ENCODE peak calls at places on chromosomes 2 and 18, in five cellular contexts. I is H9, N is neuronal stem cell, G is mesenchymal stem cell, L is H1. X is an unnamed sample.
A peak's percentile ranks its signal among the peaks of the same experiment; 100 is the strongest.

GRCh38 chr2:8086796-8087479 is 594.9 kb upstream of the ID2 start:
- DNase-seq in L (no peak), I (no peak), N (no peak), G (peak; percentile 96), X (no peak)

GRCh38 chr18:55407191-55407590 is 180.8 kb downstream of the TCF4 start:
- DNase-seq in I (no peak), N (no peak), G (no peak), L (no peak), X (no peak)

GRCh38 chr2:156356006-156356764 is 23.7 kb upstream of the NR4A2 start:
- DNase-seq in G (peak; percentile 31), N (no peak), I (no peak), L (no peak), X (no peak)

GRCh38 chr2:201643216-201643651 is at the start of gene TMEM237:
- DNase-seq in G (no peak), L (peak; percentile 67), I (peak; percentile 39), N (peak; percentile 26), X (no peak)

GRCh38 chr18:2197945-2198344 is 373.4 kb downstream of the METTL4 start:
- DNase-seq in N (no peak), I (no peak), G (no peak), L (no peak), X (no peak)

GRCh38 chr2:122300758-122301157 is 545.3 kb downstream of the TSN start:
- DNase-seq in L (no peak), N (no peak), G (no peak), I (no peak), X (no peak)

GRCh38 chr2:18503686-18504085 is 56.8 kb downstream of the RDH14 start:
- DNase-seq in L (no peak), N (no peak), I (no peak), G (no peak), X (no peak)

GRCh38 chr2:98508690-98509054 is 64.0 kb downstream of the INPP4A start:
- DNase-seq in N (no peak), G (peak; percentile 62), L (no peak), I (no peak), X (peak; percentile 74)

GRCh38 chr18:10074122-10074521 is 160.3 kb downstream of the VAPA start:
- DNase-seq in L (no peak), I (no peak), G (no peak), N (no peak), X (peak; percentile 48)

GRCh38 chr2:225041210-225041870 is 928 bp downstream of the DOCK10 start:
- DNase-seq in G (peak; percentile 42), N (no peak), I (peak; percentile 38), L (peak; percentile 51), X (peak; percentile 23)

GRCh38 chr2:151009437-151010175 is 252.1 kb downstream of the RBM43 start:
- DNase-seq in I (no peak), N (no peak), G (no peak), L (no peak), X (no peak)

GRCh38 chr2:239285071-239285931 is 115.5 kb downstream of the HDAC4 start:
- DNase-seq in L (no peak), G (peak; percentile 33), I (no peak), N (no peak), X (no peak)

GRCh38 chr18:70288171-70288850 is 534 bp upstream of the SOCS6 start:
- DNase-seq in G (peak; percentile 60), N (peak; percentile 47), L (peak; percentile 68), I (peak; percentile 45), X (peak; percentile 48)

GRCh38 chr2:69917854-69918253 is 2.9 kb downstream of the MXD1 start:
- DNase-seq in L (no peak), I (no peak), N (no peak), G (peak; percentile 85), X (peak; percentile 46)

GRCh38 chr2:119683074-119683716 is 4.2 kb downstream of the TMEM177 start:
- DNase-seq in I (no peak), N (no peak), L (no peak), G (no peak), X (no peak)

GRCh38 chr2:152627010-152627957 is 90.0 kb downstream of the PRPF40A start:
- DNase-seq in I (no peak), G (peak; percentile 52), N (no peak), L (no peak), X (no peak)

GRCh38 chr2:79792097-79792496 is 279.2 kb downstream of the CTNNA2 start:
- DNase-seq in L (no peak), I (no peak), G (no peak), N (no peak), X (no peak)

GRCh38 chr2:147844691-147845607 is at the start of gene ACVR2A:
- DNase-seq in N (peak; percentile 53), G (peak; percentile 68), I (peak; percentile 39), L (no peak), X (peak; percentile 60)

GRCh38 chr2:207223051-207223450 is 57.3 kb upstream of the KLF7 start:
- DNase-seq in I (no peak), L (no peak), G (peak; percentile 88), N (no peak), X (peak; percentile 13)

GRCh38 chr2:182868423-182868822 is 2.0 kb upstream of the FRZB start:
- DNase-seq in N (no peak), I (no peak), L (no peak), G (no peak), X (no peak)

GRCh38 chr2:24359701-24360049 is 661 bp downstream of the ITSN2 start:
- DNase-seq in L (no peak), N (no peak), I (peak; percentile 31), G (peak; percentile 26), X (peak; percentile 55)

GRCh38 chr18:32612651-32613050 is 142.0 kb upstream of the GAREM1 start:
- DNase-seq in I (no peak), L (no peak), N (no peak), G (no peak), X (no peak)

GRCh38 chr2:62284471-62284870 is 88.6 kb downstream of the B3GNT2 start:
- DNase-seq in G (no peak), N (no peak), L (no peak), I (no peak), X (no peak)

GRCh38 chr2:117917223-117917917 is 96.5 kb downstream of the CCDC93 start:
- DNase-seq in I (no peak), G (peak; percentile 26), N (no peak), L (no peak), X (no peak)

GRCh38 chr2:7272180-7272579 is 355.0 kb downstream of the RNF144A start:
- DNase-seq in L (no peak), G (peak; percentile 50), I (no peak), N (no peak), X (no peak)

GRCh38 chr2:126244937-126245336 is 411.0 kb upstream of the GYPC start:
- DNase-seq in I (peak; percentile 84), L (peak; percentile 85), G (peak; percentile 39), N (peak; percentile 41), X (peak; percentile 29)

GRCh38 chr18:9737814-9738160 is 29.7 kb downstream of the RAB31 start:
- DNase-seq in G (no peak), L (no peak), I (no peak), N (no peak), X (no peak)

GRCh38 chr2:236369606-236370005 is 105.4 kb upstream of the ASB18 start:
- DNase-seq in N (no peak), L (no peak), G (no peak), I (peak; percentile 20), X (no peak)

GRCh38 chr2:222743263-222743865 is 71.9 kb downstream of the MOGAT1 start:
- DNase-seq in G (peak; percentile 17), I (no peak), L (no peak), N (no peak), X (no peak)

GRCh38 chr2:22703286-22703925 is 681.6 kb upstream of the KLHL29 start:
- DNase-seq in L (no peak), G (no peak), N (no peak), I (no peak), X (no peak)

GRCh38 chr18:75247601-75248421 is 37.2 kb downstream of the TSHZ1 start:
- DNase-seq in I (no peak), N (no peak), G (peak; percentile 73), L (no peak), X (no peak)

GRCh38 chr2:47236503-47237215 is 81.6 kb upstream of the STPG4 start:
- DNase-seq in N (no peak), I (no peak), G (no peak), L (no peak), X (no peak)

GRCh38 chr2:6103949-6104348 is 411.8 kb downstream of the SOX11 start:
- DNase-seq in G (no peak), I (peak; percentile 47), L (peak; percentile 51), N (no peak), X (no peak)

GRCh38 chr2:40343904-40344303 is 108.0 kb downstream of the SLC8A1 start:
- DNase-seq in I (no peak), N (no peak), L (no peak), G (peak; percentile 32), X (peak; percentile 86)

DNA sequence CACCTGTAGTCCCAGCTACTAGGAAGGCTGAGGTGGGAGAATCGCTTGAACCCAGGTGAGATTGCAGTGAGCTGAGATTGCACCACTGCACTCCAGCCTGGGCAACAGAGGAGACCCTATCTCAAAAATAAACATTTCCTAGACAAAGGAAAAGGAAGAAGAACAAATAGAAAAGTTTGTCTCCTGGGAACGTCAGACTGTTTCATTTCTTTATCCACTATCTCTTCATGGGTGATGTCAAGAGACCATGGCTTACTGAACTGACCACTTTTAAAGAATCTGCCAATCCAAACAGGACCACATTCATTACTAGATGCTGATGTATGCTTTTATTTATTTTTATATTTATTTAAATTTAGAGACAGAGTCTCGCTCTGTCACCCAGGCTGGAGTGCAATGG is 26.8 kb downstream of the COX7A2L start:
- DNase-seq in L (no peak), I (no peak), N (no peak), G (no peak), X (no peak)
- H2BK12ac ChIP-seq in L (no peak overlapping the region), I (no peak overlapping the region), N (no peak overlapping the region), G (no peak overlapping the region), X (no peak overlapping the region)

GRCh38 chr2:34475141-34475540 is 876.0 kb upstream of the FAM98A start:
- DNase-seq in G (no peak), L (no peak), I (no peak), N (no peak), X (no peak)

GRCh38 chr2:34481542-34481941 is 882.4 kb upstream of the FAM98A start:
- DNase-seq in G (no peak), I (no peak), L (no peak), N (no peak), X (no peak)

GRCh38 chr2:34474646-34475045 is 875.5 kb upstream of the FAM98A start:
- DNase-seq in G (no peak), I (no peak), N (no peak), L (no peak), X (no peak)

DNA sequence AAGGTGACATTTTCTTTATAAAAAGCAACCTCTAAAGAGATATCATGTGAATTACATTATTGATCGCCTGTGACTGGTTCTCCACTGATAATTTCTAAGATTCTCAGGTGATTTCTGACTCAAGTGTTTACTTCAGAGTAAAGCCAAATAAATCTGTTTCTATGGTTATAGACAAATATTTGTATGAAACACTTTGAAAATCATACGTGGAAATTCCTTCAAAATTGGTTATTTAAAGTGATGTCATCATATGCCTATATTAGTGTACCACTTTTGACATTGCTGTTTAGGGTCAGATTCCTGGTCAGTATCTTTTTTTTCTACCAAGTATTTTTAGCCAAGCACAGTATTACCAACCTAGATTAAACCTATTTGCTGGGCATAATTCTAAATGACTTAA is 881.3 kb upstream of the FAM98A start:
- DNase-seq in L (no peak), N (no peak), I (no peak), G (no peak), X (no peak)
- H2BK12ac ChIP-seq in L (no peak overlapping the region), N (no peak overlapping the region), I (no peak overlapping the region), G (no peak overlapping the region), X (no peak overlapping the region)

GRCh38 chr18:57359433-57359832 is 7.1 kb downstream of the ST8SIA3 start:
- DNase-seq in N (no peak), I (no peak), L (no peak), G (no peak), X (no peak)
- H2BK12ac ChIP-seq in N (no peak overlapping the region), I (no peak overlapping the region), L (no peak overlapping the region), G (no peak overlapping the region), X (no peak overlapping the region)

GRCh38 chr2:58919316-58919715 is 678.2 kb upstream of the FANCL start:
- DNase-seq in I (no peak), G (no peak), N (no peak), L (no peak), X (no peak)
- H2BK12ac ChIP-seq in I (no peak overlapping the region), G (no peak overlapping the region), N (no peak overlapping the region), L (no peak overlapping the region), X (peak overlapping the region; percentile 98)

X was measured in trophoblast cell.